ENCODE peak calls at places on chromosomes 6 and 20, in nine cellular contexts. R is neural progenitor cell, Y is endodermal cell, H is GM23248, Q is neuronal stem cell, M is IMR-90, C is H1, F is fibroblast of lung, U is SK-N-MC. Z is an unnamed sample.

GRCh38 chr6:90940812-90941481 is 354.1 kb upstream of the MAP3K7 start:
- DNase-seq in H (peak; percentile 52), Y (no peak), M (peak; percentile 66), R (peak; percentile 51), C (no peak), Q (peak; percentile 48), U (peak; percentile 90), F (peak; percentile 80), Z (peak; percentile 43)

GRCh38 chr6:154805288-154805911 is 72.2 kb downstream of the SCAF8 start:
- DNase-seq in Y (no peak), C (no peak), U (no peak), H (peak; percentile 72), F (peak; percentile 80), R (peak; percentile 16), M (peak; percentile 70), Q (no peak), Z (peak; percentile 78)

GRCh38 chr20:14764511-14765369 is 427.3 kb upstream of the FLRT3 start:
- DNase-seq in H (no peak), M (no peak), C (no peak), Y (no peak), U (no peak), R (no peak), F (no peak), Q (no peak), Z (no peak)

GRCh38 chr6:87901613-87902012 is 146.0 kb upstream of the SPACA1 start:
- DNase-seq in U (no peak), M (no peak), C (no peak), H (no peak), R (no peak), Q (no peak), F (no peak), Y (no peak), Z (no peak)

GRCh38 chr6:153001767-153002612 is 519 bp downstream of the MTRF1L start:
- DNase-seq in R (peak; percentile 42), H (peak; percentile 50), M (no peak), Y (peak; percentile 69), C (no peak), U (no peak), F (no peak), Q (no peak), Z (peak; percentile 47)

GRCh38 chr6:139133733-139134360 is 1.0 kb upstream of the HECA start:
- DNase-seq in H (no peak), Q (no peak), R (no peak), U (no peak), C (no peak), Y (no peak), M (no peak), F (no peak), Z (peak; percentile 53)

GRCh38 chr6:1535295-1535694 is 74.4 kb upstream of the FOXC1 start:
- DNase-seq in R (no peak), M (no peak), U (no peak), F (no peak), Q (no peak), Y (no peak), C (no peak), H (peak; percentile 17), Z (no peak)

GRCh38 chr20:59182401-59183044 is 18.9 kb downstream of the ZNF831 start:
- DNase-seq in F (no peak), U (no peak), Q (no peak), C (no peak), M (no peak), Y (no peak), H (no peak), R (no peak), Z (no peak)

GRCh38 chr6:25366785-25367657 is 87.8 kb downstream of the CARMIL1 start:
- DNase-seq in M (no peak), C (no peak), H (peak; percentile 11), R (no peak), U (no peak), Q (no peak), Y (no peak), F (no peak), Z (peak; percentile 29)

GRCh38 chr6:146110990-146111389 is 82.1 kb downstream of the GRM1 start:
- DNase-seq in C (no peak), H (no peak), M (no peak), F (no peak), U (no peak), Q (no peak), R (no peak), Y (no peak), Z (no peak)

GRCh38 chr20:3614509-3614908 is 48.7 kb downstream of the GFRA4 start:
- DNase-seq in M (peak; percentile 56), R (no peak), Q (no peak), C (no peak), H (peak; percentile 25), F (peak; percentile 40), Y (no peak), U (no peak), Z (no peak)

GRCh38 chr6:144547409-144547808 is 262.3 kb downstream of the UTRN start:
- DNase-seq in C (no peak), U (no peak), F (no peak), Q (no peak), M (peak; percentile 13), R (no peak), H (peak; percentile 69), Y (no peak), Z (no peak)

GRCh38 chr6:135323202-135323668 is 142.1 kb downstream of the MYB start:
- DNase-seq in Y (peak; percentile 69), R (no peak), H (no peak), U (no peak), Q (no peak), F (no peak), C (no peak), M (no peak), Z (no peak)

GRCh38 chr20:25408170-25408547 is 686 bp downstream of the GINS1 start:
- DNase-seq in M (no peak), R (no peak), H (no peak), Q (no peak), C (no peak), Y (no peak), U (no peak), F (no peak), Z (peak; percentile 6)

DNA sequence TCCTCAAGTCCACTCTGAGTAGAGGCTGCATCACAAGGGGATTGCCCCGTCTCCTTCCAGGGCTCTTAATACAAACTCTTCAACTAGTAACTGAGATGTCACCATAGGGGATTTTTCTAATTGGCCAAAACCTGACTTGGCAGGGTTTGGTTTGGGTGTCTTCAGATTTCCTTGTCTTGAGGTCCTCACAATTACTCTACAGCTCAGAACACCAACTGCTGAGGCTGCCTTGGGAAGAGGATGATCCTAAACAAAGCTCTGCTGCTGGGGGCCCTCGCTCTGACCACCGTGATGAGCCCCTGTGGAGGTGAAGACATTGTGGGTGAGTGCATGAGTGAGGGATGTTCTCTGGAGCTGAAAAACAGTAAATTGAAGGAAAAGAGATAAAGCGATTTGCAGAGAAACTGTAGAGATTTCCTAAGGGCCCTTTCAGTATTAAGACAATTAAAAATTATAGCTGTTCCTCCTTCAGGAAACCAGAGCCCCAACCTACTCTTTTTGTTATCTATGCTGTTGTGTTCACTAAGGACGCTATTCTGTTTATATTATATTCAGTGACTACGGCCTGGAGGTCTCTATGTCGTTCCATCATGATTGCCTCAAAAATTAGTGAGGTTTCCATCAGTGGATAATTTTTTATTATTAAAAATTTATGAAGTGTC is at the start of gene HLA-DQA1:
- DNase-seq in Y (no peak), U (no peak), F (no peak), R (no peak), C (no peak), Q (no peak), M (no peak), H (no peak), Z (no peak)
- H3K9ac ChIP-seq in Y (no peak within 1 kb of the TSS), U (no peak within 1 kb of the TSS), F (no peak within 1 kb of the TSS), R (no peak within 1 kb of the TSS), C (no peak within 1 kb of the TSS), Q (no peak within 1 kb of the TSS), M (no peak within 1 kb of the TSS), H (no peak within 1 kb of the TSS), Z (no peak within 1 kb of the TSS)

GRCh38 chr6:31958741-31959739 is at the start of the genes NELFE and SKIC2:
- DNase-seq in M (peak; percentile 98), F (peak; percentile 97), C (peak; percentile 94), R (peak; percentile 99), U (peak; percentile 65), Y (peak; percentile 99), Q (peak; percentile 96), H (peak; percentile 100), Z (peak; percentile 99)
- H3K36me3 ChIP-seq in M (peaks cover 49% of the 10 kb centered on the region), F (peaks cover 25% of the 10 kb centered on the region), C (peaks cover 40% of the 10 kb centered on the region), R (peaks cover 5% of the 10 kb centered on the region), U (peaks cover 51% of the 10 kb centered on the region), Y (peaks cover 67% of the 10 kb centered on the region), Q (peaks cover 42% of the 10 kb centered on the region), H (peaks cover 24% of the 10 kb centered on the region), Z (peaks cover 64% of the 10 kb centered on the region)

DNA sequence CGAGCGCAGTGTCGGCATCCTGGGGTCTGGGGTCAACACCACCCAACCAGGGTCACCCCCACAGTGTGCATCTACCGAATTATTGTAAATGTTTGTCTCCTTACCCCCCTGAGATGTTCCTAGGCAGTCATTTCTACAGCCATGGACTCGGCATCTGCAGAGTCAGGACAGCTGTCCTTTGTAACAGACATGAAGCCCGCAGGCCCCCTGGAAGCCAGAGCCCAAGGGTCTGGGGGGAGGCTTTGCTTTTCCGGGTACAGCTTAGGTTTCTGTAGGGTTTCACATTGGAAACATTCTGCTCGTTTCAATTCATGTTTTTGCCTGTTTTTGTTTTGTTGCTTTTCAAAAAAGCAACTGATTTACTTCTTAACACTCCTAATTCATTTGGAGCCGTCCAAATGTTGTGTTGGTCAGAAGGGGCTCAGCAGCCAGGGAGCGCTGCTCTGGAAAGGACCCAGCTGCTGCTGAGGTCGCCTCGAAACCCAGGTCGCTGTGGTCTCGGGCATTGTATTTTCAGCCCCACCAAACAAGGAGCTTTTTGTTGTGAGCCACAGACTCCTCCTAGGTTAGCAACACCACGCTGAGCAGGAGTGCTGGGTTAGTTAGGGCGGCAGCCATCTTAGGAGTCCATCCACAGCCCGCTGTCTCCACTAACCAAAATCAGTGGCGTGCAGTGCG is 160.4 kb downstream of the TMEM242 start:
- DNase-seq in C (no peak), F (no peak), R (peak; percentile 74), Y (no peak), Q (no peak), U (no peak), M (no peak), H (no peak), Z (no peak)
- H3K9ac ChIP-seq in C (no peak overlapping the region), F (no peak overlapping the region), R (no peak overlapping the region), Y (no peak overlapping the region), Q (no peak overlapping the region), U (no peak overlapping the region), M (no peak overlapping the region), H (no peak overlapping the region), Z (no peak overlapping the region)

GRCh38 chr6:63672582-63673129 is 37.1 kb downstream of the PHF3 start:
- DNase-seq in Y (no peak), F (no peak), C (no peak), H (no peak), U (no peak), Q (no peak), M (no peak), R (no peak), Z (no peak)

GRCh38 chr6:63673692-63674091 is 38.1 kb downstream of the PHF3 start:
- DNase-seq in Y (no peak), H (no peak), F (no peak), R (no peak), Q (no peak), C (no peak), M (no peak), U (no peak), Z (no peak)

GRCh38 chr6:63674635-63675034 is 39.0 kb downstream of the PHF3 start:
- DNase-seq in C (no peak), M (no peak), H (no peak), Y (no peak), R (no peak), F (no peak), U (no peak), Q (no peak), Z (no peak)

GRCh38 chr6:63675138-63675537 is 39.5 kb downstream of the PHF3 start:
- DNase-seq in F (no peak), Q (no peak), U (no peak), C (no peak), Y (no peak), M (no peak), R (no peak), H (no peak), Z (no peak)

GRCh38 chr6:63671098-63671754 is 35.6 kb downstream of the PHF3 start:
- DNase-seq in R (no peak), M (no peak), Q (no peak), Y (no peak), F (no peak), H (no peak), C (no peak), U (no peak), Z (no peak)
- H3K36me3 ChIP-seq in R (no peaks in the 10 kb centered on the region), M (no peaks in the 10 kb centered on the region), Q (no peaks in the 10 kb centered on the region), Y (peaks cover 12% of the 10 kb centered on the region), F (no peaks in the 10 kb centered on the region), H (no peaks in the 10 kb centered on the region), C (no peaks in the 10 kb centered on the region), U (peaks cover 27% of the 10 kb centered on the region), Z (no peaks in the 10 kb centered on the region)

Z was measured in adipocyte.